ENCODE peak calls at places on chromosomes 4 and X, in eight cellular contexts. R, Z, X, P, Q, A, W and H are unnamed samples.

GRCh38 chrX:108090474-108091265 is 672 bp downstream of the PSMD10 start:
- DNase-seq in X (no peak), Z (no peak), R (no peak), W (no peak), Q (no peak), P (no peak), A (peak; percentile 23), H (peak; percentile 20)

GRCh38 chrX:31260351-31260750 is 188.5 kb upstream of the FTHL17 start:
- DNase-seq in X (no peak), P (no peak), W (no peak), R (no peak), Q (no peak), A (no peak), Z (no peak), H (no peak)

GRCh38 chrX:53282313-53282712 is 929 bp upstream of the IQSEC2 start:
- DNase-seq in W (no peak), X (no peak), Z (no peak), A (no peak), P (no peak), Q (no peak), R (no peak), H (no peak)

GRCh38 chr4:113961322-113961698 is 18.1 kb downstream of the ARSJ start:
- DNase-seq in Q (no peak), P (no peak), R (no peak), Z (no peak), W (no peak), A (no peak), X (no peak), H (peak; percentile 76)

GRCh38 chrX:45709381-45709780 is 508.7 kb upstream of the DIPK2B start:
- DNase-seq in Z (no peak), W (no peak), P (no peak), A (no peak), R (no peak), X (no peak), Q (no peak), H (no peak)

GRCh38 chr4:2085496-2085901 is 26.4 kb downstream of the NAT8L start:
- DNase-seq in A (no peak), P (no peak), Q (no peak), X (no peak), Z (no peak), R (no peak), W (no peak), H (peak; percentile 98)

GRCh38 chr4:39043697-39044363 is 11.6 kb upstream of the TMEM156 start:
- DNase-seq in Q (no peak), A (no peak), X (peak; percentile 60), W (no peak), P (no peak), R (peak; percentile 29), Z (no peak), H (peak; percentile 46)

GRCh38 chr4:183140911-183141320 is 41.9 kb downstream of the WWC2 start:
- DNase-seq in W (no peak), X (no peak), A (peak; percentile 67), Q (no peak), R (no peak), Z (no peak), P (no peak), H (no peak)

GRCh38 chrX:19627533-19627932 is 112.2 kb upstream of the MAP3K15 start:
- DNase-seq in P (no peak), X (no peak), W (no peak), R (peak; percentile 14), Z (peak; percentile 30), A (no peak), Q (no peak), H (no peak)

GRCh38 chrX:18561020-18561419 is 110.9 kb downstream of the RS1 start:
- DNase-seq in Z (no peak), X (no peak), Q (no peak), P (no peak), A (no peak), R (no peak), W (no peak), H (no peak)

GRCh38 chr4:170198742-170199141 is 109.0 kb upstream of the AADAT start:
- DNase-seq in R (no peak), Z (no peak), A (no peak), W (no peak), X (no peak), Q (no peak), P (no peak), H (peak; percentile 41)

GRCh38 chr4:23654791-23655190 is 235.1 kb downstream of the PPARGC1A start:
- DNase-seq in R (no peak), W (no peak), X (no peak), Z (no peak), P (no peak), A (no peak), Q (no peak), H (no peak)

GRCh38 chr4:38368612-38369011 is 295.4 kb upstream of the KLF3 start:
- DNase-seq in Z (no peak), A (peak; percentile 48), X (no peak), R (peak; percentile 13), P (peak; percentile 13), W (no peak), Q (no peak), H (no peak)

GRCh38 chrX:53616921-53617320 is 69.6 kb downstream of the HUWE1 start:
- DNase-seq in W (no peak), P (no peak), Q (no peak), X (no peak), Z (no peak), A (no peak), R (no peak), H (no peak)

GRCh38 chr4:161496-162284 is 37.4 kb downstream of the ZNF718 start:
- DNase-seq in W (no peak), A (no peak), R (no peak), X (no peak), Z (no peak), Q (no peak), P (no peak), H (peak; percentile 33)

GRCh38 chr4:161320377-161320776 is 843.4 kb downstream of the FSTL5 start:
- DNase-seq in Z (no peak), P (no peak), W (no peak), X (no peak), Q (no peak), A (no peak), R (no peak), H (peak; percentile 78)

GRCh38 chrX:105552395-105552794 is 269.9 kb upstream of the NRK start:
- DNase-seq in W (no peak), Z (no peak), X (no peak), Q (no peak), A (no peak), P (no peak), R (no peak), H (no peak)

GRCh38 chr4:36420111-36420679 is 138.8 kb downstream of the DTHD1 start:
- DNase-seq in Q (no peak), W (no peak), A (no peak), Z (no peak), R (no peak), X (no peak), P (no peak), H (no peak)

GRCh38 chr4:176066757-176067156 is 1.1 kb downstream of the WDR17 start:
- DNase-seq in Z (no peak), R (no peak), X (no peak), Q (no peak), W (no peak), P (no peak), A (no peak), H (peak; percentile 14)